ENCODE peak calls at places on chromosome 6, in six cellular contexts. N is spleen, V is psoas muscle, S is gastrocnemius medialis, D is GM23338, P is mammary epithelial cell. A is an unnamed sample.
A peak's percentile ranks its signal among the peaks of the same experiment; 100 is the strongest.

GRCh38 chr6:94349227-94349626 is 929.9 kb upstream of the EPHA7 start:
- DNase-seq in N (no peak), V (no peak), S (no peak), D (no peak), P (no peak), A (no peak)

GRCh38 chr6:42453649-42454427 is 2.1 kb upstream of the TRERF1 start:
- DNase-seq in N (no peak), V (peak; percentile 63), S (no peak), D (peak; percentile 72), P (peak; percentile 16), A (peak; percentile 70)

GRCh38 chr6:143843689-143844405 is 709 bp downstream of the LTV1 start:
- DNase-seq in N (no peak), V (no peak), S (no peak), D (no peak), P (no peak), A (no peak)

GRCh38 chr6:144585217-144585814 is 300.2 kb downstream of the UTRN start:
- DNase-seq in N (no peak), V (no peak), S (no peak), D (peak; percentile 59), P (peak; percentile 25), A (no peak)

GRCh38 chr6:143135797-143136561 is 75.3 kb downstream of the AIG1 start:
- DNase-seq in N (no peak), V (no peak), S (no peak), D (no peak), P (no peak), A (no peak)

GRCh38 chr6:70370496-70370895 is 42.8 kb upstream of the FAM135A start:
- DNase-seq in N (no peak), V (no peak), S (no peak), D (no peak), P (no peak), A (no peak)

GRCh38 chr6:94196891-94197290 is 777.5 kb upstream of the EPHA7 start:
- DNase-seq in N (no peak), V (no peak), S (no peak), D (no peak), P (no peak), A (no peak)

GRCh38 chr6:129632081-129632758 is 77.8 kb downstream of the ARHGAP18 start:
- DNase-seq in N (no peak), V (no peak), S (no peak), D (no peak), P (no peak), A (no peak)

GRCh38 chr6:157249756-157250155 is 73.6 kb downstream of the TMEM242 start:
- DNase-seq in N (peak; percentile 58), V (no peak), S (no peak), D (no peak), P (no peak), A (no peak)

GRCh38 chr6:147048930-147049329 is 155.3 kb upstream of the STXBP5 start:
- DNase-seq in N (no peak), V (no peak), S (no peak), D (no peak), P (no peak), A (no peak)

GRCh38 chr6:30769088-30769852 is 24.9 kb upstream of the IER3 start:
- DNase-seq in N (no peak), V (peak; percentile 77), S (no peak), D (peak; percentile 66), P (peak; percentile 95), A (peak; percentile 88)

GRCh38 chr6:39785281-39785680 is 6.9 kb upstream of the DAAM2 start:
- DNase-seq in N (no peak), V (no peak), S (no peak), D (no peak), P (no peak), A (no peak)

GRCh38 chr6:43149260-43149659 is 21.8 kb upstream of the SRF start:
- DNase-seq in N (no peak), V (no peak), S (no peak), D (no peak), P (no peak), A (no peak)

GRCh38 chr6:26538936-26539615 is 910 bp downstream of the HMGN4 start:
- DNase-seq in N (no peak), V (no peak), S (no peak), D (no peak), P (no peak), A (no peak)

GRCh38 chr6:41074692-41075436 is 2.1 kb downstream of the NFYA start:
- DNase-seq in N (no peak), V (no peak), S (peak; percentile 38), D (no peak), P (no peak), A (peak; percentile 35)

GRCh38 chr6:41733349-41733706 is 2.1 kb downstream of the TFEB start:
- DNase-seq in N (no peak), V (no peak), S (no peak), D (no peak), P (peak; percentile 38), A (no peak)

GRCh38 chr6:57313711-57314471 is 3.5 kb upstream of the PRIM2 start:
- DNase-seq in N (no peak), V (no peak), S (no peak), D (no peak), P (peak; percentile 95), A (peak; percentile 64)

GRCh38 chr6:42176981-42177380 is 3.8 kb downstream of the GUCA1A start:
- DNase-seq in N (no peak), V (no peak), S (no peak), D (no peak), P (no peak), A (no peak)

GRCh38 chr6:152457949-152458624 is 179.1 kb downstream of the SYNE1 start:
- DNase-seq in N (no peak), V (no peak), S (no peak), D (no peak), P (no peak), A (no peak)

GRCh38 chr6:30914854-30915590 is 984 bp downstream of the VARS2 start:
- DNase-seq in N (no peak), V (no peak), S (no peak), D (no peak), P (no peak), A (peak; percentile 29)

GRCh38 chr6:78465042-78465634 is 402.2 kb upstream of the IRAK1BP1 start:
- DNase-seq in N (no peak), V (no peak), S (no peak), D (no peak), P (no peak), A (no peak)

GRCh38 chr6:35425284-35425683 is 26.9 kb upstream of the FANCE start:
- DNase-seq in N (no peak), V (no peak), S (no peak), D (no peak), P (peak; percentile 40), A (no peak)

GRCh38 chr6:143270026-143270425 is 180.5 kb downstream of the ADAT2 start:
- DNase-seq in N (no peak), V (no peak), S (no peak), D (no peak), P (no peak), A (no peak)

GRCh38 chr6:132089173-132089572 is 138.0 kb upstream of the CCN2 start:
- DNase-seq in N (no peak), V (no peak), S (no peak), D (peak; percentile 35), P (no peak), A (no peak)

GRCh38 chr6:27479319-27480182 is 6.6 kb upstream of the ZNF184 start:
- DNase-seq in N (peak; percentile 89), V (peak; percentile 82), S (peak; percentile 49), D (peak; percentile 81), P (peak; percentile 89), A (peak; percentile 89)

GRCh38 chr6:25392372-25392771 is 113.2 kb downstream of the CARMIL1 start:
- DNase-seq in N (no peak), V (no peak), S (no peak), D (no peak), P (no peak), A (no peak)

GRCh38 chr6:84457276-84457675 is 229.8 kb upstream of the CEP162 start:
- DNase-seq in N (no peak), V (no peak), S (no peak), D (no peak), P (peak; percentile 31), A (no peak)

GRCh38 chr6:106536357-106536756 is 92.9 kb downstream of the RTN4IP1 start:
- DNase-seq in N (no peak), V (no peak), S (no peak), D (no peak), P (no peak), A (no peak)
- H3K27ac ChIP-seq in N (no peak overlapping the region), V (no peak overlapping the region), S (no peak overlapping the region), D (no peak overlapping the region), P (no peak overlapping the region), A (no peak overlapping the region)

DNA sequence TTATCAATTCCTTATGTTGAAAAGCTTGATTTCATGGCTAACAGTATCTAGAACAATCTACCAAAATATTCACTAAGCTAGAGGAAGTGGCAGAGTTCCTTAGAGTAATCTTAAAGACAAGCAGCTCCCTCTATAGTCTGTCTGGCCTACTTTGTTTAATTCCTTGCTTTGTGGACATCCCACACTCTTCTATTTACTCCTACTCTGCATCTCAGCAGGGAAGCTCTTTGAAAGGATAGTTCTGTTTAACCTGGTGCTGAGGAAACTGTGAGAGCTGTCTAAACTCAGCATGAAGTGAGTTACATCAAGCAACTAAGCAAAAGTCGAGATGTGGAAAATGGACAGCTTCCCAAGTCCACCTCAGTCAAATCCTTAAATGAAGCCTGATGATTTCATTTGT is 4.3 kb downstream of the REV3L start:
- DNase-seq in N (no peak), V (no peak), S (no peak), D (peak; percentile 95), P (peak; percentile 60), A (no peak)
- TF ChIP-seq CTCF in N (peak; percentile 50), V (peak; percentile 20), S (no peak), D (peak; percentile 60), P (peak; percentile 54), A (peak; percentile 47)

GRCh38 chr6:4925580-4925979 is 78.3 kb downstream of the RPP40 start:
- DNase-seq in N (no peak), V (no peak), S (no peak), D (peak; percentile 77), P (no peak), A (no peak)
- H3K4me1 ChIP-seq in N (peaks cover 19% of the 10 kb centered on the region), V (peaks cover 21% of the 10 kb centered on the region), S (peaks cover 32% of the 10 kb centered on the region), D (peaks cover 62% of the 10 kb centered on the region), P (no peaks in the 10 kb centered on the region), A (no peaks in the 10 kb centered on the region)

DNA sequence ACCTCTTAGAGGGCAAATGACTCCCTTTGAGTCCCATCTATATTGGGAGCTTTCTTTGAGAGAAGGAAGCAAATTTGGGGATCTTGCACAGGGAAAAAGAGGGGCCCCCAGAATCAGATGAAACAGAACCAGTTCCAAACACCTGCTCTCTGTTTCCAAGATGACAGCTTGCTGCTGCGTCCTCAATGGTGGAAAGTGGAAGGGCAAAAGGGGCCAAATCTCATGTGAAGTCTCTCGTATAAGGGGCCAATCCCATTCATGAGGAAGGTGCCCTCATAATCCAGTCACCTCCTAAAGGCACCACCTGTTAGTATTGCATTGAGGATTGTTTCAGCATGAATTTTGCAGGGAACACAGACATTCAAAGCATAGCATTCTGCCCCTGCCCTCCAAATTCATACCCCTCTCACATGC is 483 bp upstream of the SERPINB1 start:
- DNase-seq in N (no peak), V (no peak), S (no peak), D (no peak), P (no peak), A (no peak)
- H3K27ac ChIP-seq in N (peak overlapping the region; percentile 99), V (peak overlapping the region; percentile 97), S (peak overlapping the region; percentile 96), D (no peak overlapping the region), P (peak overlapping the region; percentile 91), A (peak overlapping the region; percentile 90)